ENCODE peak calls at places on chromosomes 16 and 17, in seven cellular contexts. L is H1, C is neuronal stem cell, S is H9, M is mesenchymal stem cell, V is IMR-90, R is trophoblast cell. Y is an unnamed sample. For H3K4me1, the result is how much of the 10 kb centered on the place peaks cover.

GRCh38 chr17:28720247-28720996 is 637 bp downstream of the RPL23A start:
- DNase-seq in L (no peak), C (no peak), S (no peak), M (peak), V (no peak), R (no peak), Y (peak)

GRCh38 chr17:80780381-80781187 is 211.1 kb upstream of the CHMP6 start:
- DNase-seq in L (no peak), C (no peak), S (no peak), M (peak), V (peak), R (peak), Y (no peak)

GRCh38 chr17:73566905-73567782 is 77.1 kb downstream of the SDK2 start:
- DNase-seq in L (peak), C (no peak), S (peak), M (no peak), V (no peak), R (no peak), Y (peak)

GRCh38 chr17:81285179-81285878 is 9.8 kb downstream of the SLC38A10 start:
- DNase-seq in L (no peak), C (no peak), S (no peak), M (no peak), V (peak), R (peak), Y (no peak)

GRCh38 chr17:81940538-81941483 is 3.7 kb upstream of the PYCR1 start:
- DNase-seq in L (no peak), C (no peak), S (no peak), M (no peak), V (no peak), R (no peak), Y (no peak)

GRCh38 chr17:57493171-57493570 is 236.8 kb downstream of the MSI2 start:
- DNase-seq in L (no peak), C (no peak), S (no peak), M (no peak), V (no peak), R (no peak), Y (no peak)

GRCh38 chr17:50469005-50469605 is 425 bp upstream of the CHAD start:
- DNase-seq in L (no peak), C (no peak), S (no peak), M (peak), V (no peak), R (no peak), Y (no peak)

GRCh38 chr17:43531955-43532354 is 14.2 kb downstream of the ETV4 start:
- DNase-seq in L (no peak), C (no peak), S (no peak), M (peak), V (no peak), R (peak), Y (no peak)

GRCh38 chr16:28059841-28060240 is 3.7 kb downstream of the GSG1L start:
- DNase-seq in L (no peak), C (no peak), S (no peak), M (no peak), V (no peak), R (no peak), Y (no peak)

GRCh38 chr16:81371106-81371505 is 56.3 kb downstream of the GAN start:
- DNase-seq in L (no peak), C (no peak), S (no peak), M (no peak), V (no peak), R (no peak), Y (no peak)

GRCh38 chr17:3447625-3448024 is 14.0 kb upstream of the OR1E2 start:
- DNase-seq in L (no peak), C (peak), S (peak), M (no peak), V (no peak), R (no peak), Y (peak)

GRCh38 chr17:50200447-50201225 is 795 bp downstream of the COL1A1 start:
- DNase-seq in L (peak), C (peak), S (peak), M (peak), V (peak), R (peak), Y (peak)

GRCh38 chr17:55693244-55694216 is 29.1 kb downstream of the TMEM100 start:
- DNase-seq in L (no peak), C (no peak), S (no peak), M (peak), V (peak), R (peak), Y (no peak)

GRCh38 chr17:76121932-76122383 is 18.4 kb upstream of the EXOC7 start:
- DNase-seq in L (peak), C (no peak), S (no peak), M (no peak), V (no peak), R (no peak), Y (peak)

GRCh38 chr17:42281571-42282096 is 5.4 kb upstream of the STAT5B start:
- DNase-seq in L (no peak), C (no peak), S (peak), M (no peak), V (no peak), R (no peak), Y (no peak)

GRCh38 chr16:68233085-68233834 is 2.7 kb downstream of the ESRP2 start:
- DNase-seq in L (no peak), C (no peak), S (no peak), M (no peak), V (no peak), R (no peak), Y (no peak)

GRCh38 chr16:68234188-68235104 is 1.5 kb downstream of the ESRP2 start:
- DNase-seq in L (peak), C (no peak), S (peak), M (no peak), V (no peak), R (peak), Y (peak)

GRCh38 chr16:68235105-68235881 is 634 bp downstream of the ESRP2 start:
- DNase-seq in L (peak), C (no peak), S (peak), M (no peak), V (no peak), R (peak), Y (peak)

GRCh38 chr16:68232335-68232734 is 3.6 kb downstream of the ESRP2 start:
- DNase-seq in L (no peak), C (no peak), S (no peak), M (no peak), V (no peak), R (no peak), Y (no peak)

DNA sequence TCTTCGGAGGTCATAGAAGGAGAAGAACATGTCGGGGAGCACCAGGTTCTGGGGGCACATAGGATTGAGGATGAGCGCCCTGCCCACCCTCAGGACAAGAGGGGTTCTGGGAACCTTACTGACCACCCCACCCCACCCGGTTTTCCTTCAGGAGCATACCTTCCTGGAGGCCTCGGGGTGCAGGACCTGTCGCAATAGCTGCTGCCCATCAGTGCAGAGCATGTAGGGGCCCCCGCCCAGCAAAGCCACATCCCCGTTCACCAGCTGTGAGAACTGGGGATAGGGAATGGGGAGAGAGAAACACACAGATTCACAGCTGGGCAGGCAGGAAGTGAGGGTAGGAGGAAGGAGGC is 2.1 kb downstream of the ESRP2 start:
- DNase-seq in L (no peak), C (no peak), S (no peak), M (no peak), V (no peak), R (no peak), Y (no peak)
- H3K4me2 ChIP-seq in L (peak), C (no peak), S (peak), M (no peak), V (no peak), R (peak), Y (no peak)

GRCh38 chr16:919658-920631 is 50.8 kb downstream of the LMF1 start:
- DNase-seq in L (no peak), C (no peak), S (no peak), M (peak), V (peak), R (peak), Y (no peak)

GRCh38 chr16:917591-918061 is 53.2 kb downstream of the LMF1 start:
- DNase-seq in L (no peak), C (no peak), S (no peak), M (no peak), V (no peak), R (no peak), Y (no peak)

GRCh38 chr16:916400-916799 is 54.4 kb downstream of the LMF1 start:
- DNase-seq in L (no peak), C (no peak), S (no peak), M (no peak), V (no peak), R (no peak), Y (no peak)

GRCh38 chr16:918741-919657 is 51.8 kb downstream of the LMF1 start:
- DNase-seq in L (no peak), C (no peak), S (no peak), M (no peak), V (no peak), R (no peak), Y (no peak)

DNA sequence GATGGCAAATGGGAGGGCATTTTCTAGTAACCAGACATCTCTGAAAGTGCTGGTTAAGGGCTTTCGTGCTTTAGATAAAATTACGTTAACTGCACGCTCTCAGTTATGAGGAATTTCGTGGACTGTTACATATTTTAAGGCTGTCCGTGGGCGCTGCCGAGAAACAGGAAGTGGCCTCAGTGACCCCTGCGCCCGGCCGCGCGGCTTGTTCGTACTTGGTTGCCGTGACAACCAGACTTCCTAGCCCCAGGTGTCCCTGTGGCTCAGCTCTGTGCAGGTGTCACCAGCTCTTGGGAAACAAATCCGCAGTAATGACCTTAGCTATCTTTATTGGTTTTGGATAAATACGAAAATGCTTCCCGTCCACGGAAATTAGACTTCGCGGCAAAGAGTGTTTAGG is 52.7 kb downstream of the LMF1 start:
- DNase-seq in L (no peak), C (no peak), S (no peak), M (no peak), V (peak), R (peak), Y (no peak)
- H3K18ac ChIP-seq in L (no peak), C (no peak), S (no peak), M (no peak), V (no peak), R (no peak), Y (no peak)

DNA sequence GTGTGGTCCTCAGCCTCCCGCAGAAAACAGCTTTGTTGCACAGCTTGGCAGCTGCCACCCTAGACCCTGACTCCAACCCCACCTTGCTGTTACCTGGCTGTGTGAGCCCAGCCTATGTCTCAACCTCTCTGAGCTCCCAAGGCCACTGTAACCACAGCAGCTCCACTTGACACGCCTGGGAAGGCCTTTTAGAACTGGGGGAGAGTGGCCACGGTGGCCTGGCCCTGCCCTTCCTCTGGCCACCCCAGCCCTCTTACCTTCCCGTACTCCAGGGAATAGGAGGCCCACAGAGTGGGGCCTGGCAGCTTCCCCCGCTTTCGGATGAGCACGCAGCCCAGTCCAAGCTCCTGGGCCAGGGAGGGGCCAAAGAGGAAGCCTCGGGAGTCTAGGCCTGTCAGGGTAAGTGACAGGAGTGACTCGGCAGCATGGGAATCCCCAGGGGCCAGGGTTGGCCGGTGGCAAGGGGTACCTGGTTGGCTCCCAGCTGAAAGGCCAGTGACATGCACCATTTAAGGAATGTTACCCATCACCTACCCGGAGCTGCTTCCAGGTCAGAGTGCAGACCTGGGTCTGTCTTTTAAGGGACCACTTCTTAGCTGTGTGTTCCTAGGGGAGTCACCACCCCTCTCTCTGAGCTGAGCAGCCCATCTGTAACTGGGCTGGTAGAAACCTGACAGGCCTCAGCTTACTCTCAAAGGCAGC is 1.4 kb downstream of the APRT start:
- DNase-seq in L (no peak), C (no peak), S (peak), M (peak), V (no peak), R (peak), Y (peak)
- H3K4me1 ChIP-seq in L (under half), C (under half), S (under half), M (under half), V (under half), R (under half), Y (under half)

DNA sequence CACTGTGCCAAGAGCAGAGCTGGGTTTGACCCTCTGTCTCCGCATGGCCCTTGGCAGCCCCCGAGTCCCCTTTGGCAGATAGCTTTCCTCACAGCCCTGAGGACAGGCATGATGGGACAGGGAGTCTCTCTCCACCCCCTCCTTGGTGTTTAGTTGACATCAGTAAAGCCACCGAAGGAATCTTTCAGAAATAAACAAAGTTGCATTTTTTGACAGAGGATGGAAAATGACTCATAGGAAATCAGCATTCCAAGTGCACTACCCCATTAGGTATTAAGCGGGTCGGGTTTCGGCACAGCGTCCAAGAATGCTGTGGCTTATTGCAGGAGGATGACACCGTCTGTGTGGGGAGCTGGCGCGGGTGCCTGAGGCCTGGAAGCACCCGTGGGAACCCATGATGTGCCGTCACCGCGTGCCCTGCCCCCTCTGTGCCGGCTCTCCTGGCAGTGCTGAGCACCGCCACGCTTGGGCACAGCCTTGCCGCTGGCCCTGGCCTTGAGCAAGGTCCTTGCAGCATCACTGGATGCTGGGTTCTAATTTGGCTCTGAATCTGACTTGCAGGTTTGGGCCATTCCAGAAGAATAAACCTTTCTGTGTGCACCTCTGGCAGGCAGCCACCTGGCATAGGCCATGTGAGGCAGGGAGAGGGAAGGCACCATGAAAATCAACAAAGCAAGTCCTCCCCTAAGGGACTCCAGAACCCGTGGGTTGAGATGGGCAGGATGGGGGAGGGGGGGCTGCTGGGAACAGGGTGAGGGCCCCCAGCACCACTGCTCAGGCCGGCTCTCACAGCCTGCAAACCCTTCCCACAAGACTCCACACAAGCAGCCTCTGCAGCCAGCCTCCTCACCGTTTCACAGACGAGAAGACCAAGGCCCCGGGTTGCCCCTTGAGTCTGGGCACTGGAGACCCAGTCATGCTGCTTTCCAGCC is 50.5 kb upstream of the ZNF469 start:
- DNase-seq in L (no peak), C (no peak), S (no peak), M (peak), V (peak), R (peak), Y (peak)
- H3K4me2 ChIP-seq in L (no peak), C (no peak), S (no peak), M (peak), V (peak), R (no peak), Y (no peak)

DNA sequence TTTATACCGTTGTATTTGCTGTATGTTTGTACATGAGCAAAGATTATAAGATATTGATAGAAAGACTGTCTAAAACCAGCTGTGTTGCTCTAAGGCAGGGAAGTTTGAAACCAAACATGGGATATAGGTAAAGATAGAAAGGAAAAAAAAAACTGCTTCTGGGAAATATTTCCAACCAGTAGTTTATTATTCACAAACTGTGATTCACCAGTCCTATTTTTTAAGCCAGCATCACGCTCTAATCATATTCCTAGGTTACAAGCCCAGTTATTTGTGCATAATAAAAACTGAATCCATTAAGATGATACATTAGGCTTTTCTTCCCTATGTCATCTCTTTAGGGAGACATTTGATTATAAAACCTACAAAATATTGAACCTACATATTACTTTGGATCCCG is 4.0 kb downstream of the ERN1 start:
- DNase-seq in L (no peak), C (no peak), S (no peak), M (no peak), V (no peak), R (no peak), Y (no peak)
- H3K18ac ChIP-seq in L (no peak), C (no peak), S (no peak), M (no peak), V (no peak), R (no peak), Y (no peak)

GRCh38 chr17:68460096-68460495 is 2.8 kb upstream of the WIPI1 start:
- DNase-seq in L (no peak), C (no peak), S (no peak), M (no peak), V (no peak), R (no peak), Y (no peak)

GRCh38 chr17:68461122-68461539 is 3.8 kb upstream of the WIPI1 start:
- DNase-seq in L (no peak), C (no peak), S (no peak), M (no peak), V (no peak), R (no peak), Y (no peak)

GRCh38 chr17:68460715-68461114 is 3.4 kb upstream of the WIPI1 start:
- DNase-seq in L (no peak), C (no peak), S (no peak), M (no peak), V (no peak), R (no peak), Y (no peak)

GRCh38 chr17:68462381-68463210 is 5.3 kb upstream of the WIPI1 start:
- DNase-seq in L (peak), C (peak), S (peak), M (peak), V (peak), R (peak), Y (peak)

DNA sequence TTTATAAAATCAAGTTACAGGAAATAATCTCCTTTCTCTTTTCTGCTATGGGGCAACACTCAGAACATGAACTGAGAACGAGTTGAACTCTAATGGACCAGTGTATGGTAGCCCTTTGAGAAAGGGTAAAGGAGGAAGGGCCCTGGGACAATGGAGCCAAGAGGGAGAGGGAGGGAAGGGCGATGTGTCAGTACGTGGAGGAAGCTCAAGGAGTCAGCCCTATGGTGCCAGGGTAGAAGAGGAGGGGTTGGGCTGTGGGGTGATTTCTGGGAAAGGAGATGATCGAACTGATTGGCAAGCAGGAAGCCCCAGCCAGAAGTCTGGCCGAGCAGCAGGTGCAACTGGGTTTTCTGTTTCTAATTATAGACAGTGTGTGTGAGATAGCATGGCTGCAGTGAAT is 4.3 kb upstream of the WIPI1 start:
- DNase-seq in L (no peak), C (no peak), S (peak), M (no peak), V (no peak), R (no peak), Y (no peak)
- H3K4me1 ChIP-seq in L (under half), C (under half), S (under half), M (under half), V (under half), R (under half), Y (under half)

GRCh38 chr17:66713533-66714042 is 121.3 kb upstream of the CACNG5 start:
- DNase-seq in L (no peak), C (no peak), S (no peak), M (no peak), V (no peak), R (no peak), Y (no peak)
- H3K4me2 ChIP-seq in L (no peak), C (no peak), S (no peak), M (no peak), V (no peak), R (no peak), Y (no peak)

GRCh38 chr17:32033223-32033622 is 26.0 kb downstream of the LRRC37B start:
- DNase-seq in L (no peak), C (no peak), S (no peak), M (no peak), V (no peak), R (no peak), Y (no peak)
- H3K18ac ChIP-seq in L (no peak), C (no peak), S (no peak), M (no peak), V (no peak), R (no peak), Y (no peak)

GRCh38 chr17:53004902-53005301 is 817.8 kb upstream of the KIF2B start:
- DNase-seq in L (no peak), C (no peak), S (no peak), M (no peak), V (no peak), R (no peak), Y (no peak)
- H3K4me1 ChIP-seq in L (under half), C (under half), S (under half), M (under half), V (under half), R (under half), Y (under half)